ENCODE peak calls at places on chromosomes 1 and 21, in four cellular contexts. One of them, this sample, is unnamed.

GRCh38 chr1:15153184-15153841 is at the start of gene TMEM51:
- DNase-seq in A549: peak
- DNase-seq in heart left ventricle: peak
- DNase-seq in pancreas: peak
- DNase-seq in this sample: peak

GRCh38 chr21:45995686-45996179 is 14.2 kb downstream of the COL6A1 start:
- DNase-seq in A549: peak
- DNase-seq in heart left ventricle: peak
- DNase-seq in pancreas: peak
- DNase-seq in this sample: no peak

GRCh38 chr1:24931481-24932221 is 1.6 kb upstream of the RUNX3 start:
- DNase-seq in A549: no peak
- DNase-seq in heart left ventricle: no peak
- DNase-seq in pancreas: no peak
- DNase-seq in this sample: no peak

GRCh38 chr1:89890085-89890754 is 69.4 kb downstream of the LRRC8D start:
- DNase-seq in pancreas: no peak
- DNase-seq in A549: peak
- DNase-seq in heart left ventricle: no peak
- DNase-seq in this sample: peak

GRCh38 chr1:150925080-150925479 is 1.1 kb upstream of the SETDB1 start:
- DNase-seq in heart left ventricle: peak
- DNase-seq in A549: no peak
- DNase-seq in pancreas: peak
- DNase-seq in this sample: peak

GRCh38 chr21:35232545-35233176 is 183.6 kb upstream of the RUNX1 start:
- DNase-seq in pancreas: no peak
- DNase-seq in A549: no peak
- DNase-seq in heart left ventricle: no peak
- DNase-seq in this sample: peak

GRCh38 chr1:3895279-3895950 is 4.7 kb downstream of the C1orf174 start:
- DNase-seq in pancreas: no peak
- DNase-seq in heart left ventricle: no peak
- DNase-seq in A549: no peak
- DNase-seq in this sample: peak

GRCh38 chr1:27872802-27873665 is 690 bp downstream of the THEMIS2 start:
- DNase-seq in pancreas: no peak
- DNase-seq in heart left ventricle: no peak
- DNase-seq in A549: no peak
- DNase-seq in this sample: peak

GRCh38 chr1:207064546-207064945 is 11.5 kb downstream of the PFKFB2 start:
- DNase-seq in heart left ventricle: peak
- DNase-seq in pancreas: no peak
- DNase-seq in A549: no peak
- DNase-seq in this sample: no peak

GRCh38 chr1:37922767-37923550 is 23.9 kb downstream of the INPP5B start:
- DNase-seq in heart left ventricle: no peak
- DNase-seq in A549: no peak
- DNase-seq in pancreas: no peak
- DNase-seq in this sample: no peak

GRCh38 chr1:100351095-100351884 is 1.0 kb upstream of the CDC14A start:
- DNase-seq in heart left ventricle: peak
- DNase-seq in pancreas: peak
- DNase-seq in A549: peak
- DNase-seq in this sample: peak

GRCh38 chr1:100353988-100354387 is 1.7 kb downstream of the CDC14A start:
- DNase-seq in pancreas: no peak
- DNase-seq in A549: peak
- DNase-seq in heart left ventricle: no peak
- DNase-seq in this sample: peak

GRCh38 chr1:100354971-100355394 is 2.7 kb downstream of the CDC14A start:
- DNase-seq in pancreas: peak
- DNase-seq in heart left ventricle: no peak
- DNase-seq in A549: no peak
- DNase-seq in this sample: peak

GRCh38 chr1:100352267-100353072 is at the start of gene CDC14A:
- DNase-seq in heart left ventricle: peak
- DNase-seq in pancreas: peak
- DNase-seq in A549: peak
- DNase-seq in this sample: peak

DNA sequence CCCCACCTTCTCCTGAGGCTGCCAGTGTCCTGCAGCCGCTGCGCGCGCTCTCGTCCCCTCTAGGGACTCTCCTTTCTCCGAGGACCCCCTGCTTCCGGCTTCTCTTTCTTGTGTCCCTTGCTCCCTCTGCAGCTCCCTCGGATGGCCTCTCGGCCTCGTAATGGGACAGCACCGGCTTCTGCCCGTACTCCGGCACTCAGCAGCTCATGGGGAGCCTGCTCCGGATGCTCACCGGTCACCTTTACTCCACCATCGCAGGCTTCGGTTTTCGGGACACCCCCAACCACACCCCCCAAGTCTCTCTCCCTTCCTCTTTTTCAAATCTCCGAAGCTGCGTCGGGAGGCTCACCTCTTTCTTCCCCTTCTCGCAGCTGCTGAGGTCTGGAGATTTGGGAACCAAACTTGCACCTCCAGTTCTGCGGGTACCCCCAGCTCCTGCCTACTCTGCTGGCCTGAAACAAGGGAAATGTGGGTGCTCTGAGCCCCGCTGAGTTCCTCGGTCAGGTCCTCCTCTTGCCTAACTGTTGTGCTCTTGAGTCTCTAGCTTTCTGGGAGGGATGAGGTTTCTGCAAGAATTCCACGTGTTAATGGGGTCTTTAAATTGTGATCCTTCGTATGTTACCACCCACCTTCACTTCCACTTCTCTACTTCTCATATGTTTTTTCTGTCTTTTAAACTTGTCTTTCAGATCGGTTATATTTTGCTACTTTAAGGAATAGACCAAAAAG is 931 bp downstream of the CDC14A start:
- DNase-seq in heart left ventricle: peak
- DNase-seq in pancreas: no peak
- DNase-seq in A549: peak
- DNase-seq in this sample: peak
- TF ChIP-seq CTCF in heart left ventricle: no peak
- TF ChIP-seq CTCF in pancreas: no peak
- TF ChIP-seq CTCF in A549: no peak
- TF ChIP-seq CTCF in this sample: no peak

GRCh38 chr1:222833484-222833883 is 18.6 kb downstream of the DISP1 start:
- DNase-seq in A549: no peak
- DNase-seq in pancreas: no peak
- DNase-seq in heart left ventricle: no peak
- DNase-seq in this sample: no peak

GRCh38 chr1:222829868-222830267 is 15.0 kb downstream of the DISP1 start:
- DNase-seq in A549: no peak
- DNase-seq in pancreas: no peak
- DNase-seq in heart left ventricle: no peak
- DNase-seq in this sample: peak

GRCh38 chr1:222823673-222824072 is 8.8 kb downstream of the DISP1 start:
- DNase-seq in A549: no peak
- DNase-seq in heart left ventricle: no peak
- DNase-seq in pancreas: no peak
- DNase-seq in this sample: no peak

GRCh38 chr1:222824641-222825040 is 9.8 kb downstream of the DISP1 start:
- DNase-seq in heart left ventricle: no peak
- DNase-seq in A549: no peak
- DNase-seq in pancreas: no peak
- DNase-seq in this sample: no peak

GRCh38 chr1:222828939-222829338 is 14.1 kb downstream of the DISP1 start:
- DNase-seq in pancreas: no peak
- DNase-seq in heart left ventricle: no peak
- DNase-seq in A549: no peak
- DNase-seq in this sample: no peak
- TF ChIP-seq CTCF in pancreas: no peak
- TF ChIP-seq CTCF in heart left ventricle: no peak
- TF ChIP-seq CTCF in A549: peak
- TF ChIP-seq CTCF in this sample: no peak

DNA sequence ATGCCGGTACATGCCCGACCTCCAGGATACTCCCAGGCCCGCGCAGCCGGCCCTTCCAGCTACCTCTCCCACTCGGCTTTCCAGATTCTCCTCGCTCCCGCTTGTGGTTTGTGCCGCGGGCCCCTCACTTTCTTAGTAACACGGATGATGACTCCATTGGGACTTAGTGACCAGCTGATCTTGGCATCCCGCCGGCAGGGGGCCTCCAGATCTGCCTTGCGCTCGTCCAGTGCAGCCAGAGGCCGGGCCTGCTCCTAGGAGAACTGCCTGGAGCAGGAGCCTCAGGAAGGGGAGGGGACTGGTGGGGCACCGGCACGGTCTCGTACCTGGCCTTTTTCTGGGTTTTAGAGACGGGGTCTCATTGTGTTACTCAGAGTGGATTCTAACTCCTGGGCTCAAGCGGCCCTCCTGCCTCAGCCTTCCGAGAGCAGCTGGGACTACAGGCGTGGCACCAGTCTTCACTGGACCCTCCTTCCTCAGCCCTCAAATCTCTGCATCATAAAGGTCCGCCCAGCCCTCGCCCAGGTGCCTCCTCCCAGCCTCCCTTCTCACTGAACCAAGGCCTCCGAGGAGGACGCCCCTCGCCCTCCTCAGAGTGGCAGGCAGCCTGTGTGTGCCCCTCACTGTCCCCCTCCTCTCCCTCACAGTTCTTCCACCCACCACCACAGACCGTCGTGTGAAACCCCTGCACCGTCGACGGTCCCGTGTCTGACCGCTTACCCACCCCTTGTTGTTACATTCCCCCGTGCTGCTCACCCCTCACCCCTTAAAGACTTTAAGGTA is 78.6 kb downstream of the SLC25A24 start:
- DNase-seq in pancreas: no peak
- DNase-seq in heart left ventricle: peak
- DNase-seq in A549: no peak
- DNase-seq in this sample: peak
- TF ChIP-seq CTCF in pancreas: no peak
- TF ChIP-seq CTCF in heart left ventricle: no peak
- TF ChIP-seq CTCF in A549: no peak
- TF ChIP-seq CTCF in this sample: peak

GRCh38 chr1:201498621-201499020 is 8.3 kb downstream of the CSRP1 start:
- DNase-seq in pancreas: no peak
- DNase-seq in A549: no peak
- DNase-seq in heart left ventricle: no peak
- DNase-seq in this sample: no peak

GRCh38 chr1:201496296-201496690 is 10.6 kb downstream of the CSRP1 start:
- DNase-seq in heart left ventricle: no peak
- DNase-seq in pancreas: no peak
- DNase-seq in A549: no peak
- DNase-seq in this sample: no peak

GRCh38 chr1:201493757-201494617 is 12.9 kb downstream of the CSRP1 start:
- DNase-seq in heart left ventricle: no peak
- DNase-seq in A549: no peak
- DNase-seq in pancreas: no peak
- DNase-seq in this sample: peak

GRCh38 chr1:201497935-201498509 is 8.9 kb downstream of the CSRP1 start:
- DNase-seq in A549: no peak
- DNase-seq in pancreas: no peak
- DNase-seq in heart left ventricle: no peak
- DNase-seq in this sample: no peak

DNA sequence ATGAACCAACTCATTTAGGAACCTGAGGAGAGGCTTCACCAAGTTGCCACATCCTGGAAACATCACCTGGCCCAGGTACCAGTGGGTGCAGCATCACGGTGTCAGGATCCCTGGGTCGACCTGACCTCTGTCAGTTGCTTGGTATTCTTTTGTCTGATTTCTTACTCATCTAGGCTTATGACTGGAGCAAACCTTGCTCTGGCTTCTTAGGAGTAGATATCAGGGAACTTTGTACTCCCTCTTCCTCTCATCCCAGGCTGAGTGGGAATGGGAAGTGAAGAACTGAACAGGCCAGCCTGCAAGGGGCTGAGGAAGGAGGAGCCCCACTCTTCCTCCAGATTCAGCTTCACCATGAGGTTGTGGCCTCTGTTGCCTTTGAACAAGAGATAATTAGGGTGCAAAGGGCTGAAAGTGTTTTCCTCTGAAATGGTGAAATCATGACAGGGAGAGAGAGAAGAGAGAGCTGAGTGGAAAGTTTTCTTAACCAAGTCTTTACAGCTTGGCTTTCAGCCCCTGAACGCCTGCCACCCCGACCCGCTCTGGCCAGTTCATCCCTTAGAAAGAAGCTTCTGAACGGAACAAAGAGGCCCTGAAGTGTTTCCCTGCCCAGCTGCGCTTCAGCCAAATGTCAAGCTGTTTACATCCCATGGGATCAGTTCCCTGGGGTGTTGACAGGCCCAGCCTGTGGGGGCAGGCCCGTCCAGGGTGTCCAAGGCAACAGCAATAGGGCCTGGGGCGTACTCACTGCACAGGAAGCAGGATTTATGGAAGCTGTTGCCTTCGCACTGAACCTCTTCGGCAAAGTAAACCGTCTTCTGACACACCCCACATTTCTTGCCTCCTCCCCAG is 11.3 kb downstream of the CSRP1 start:
- DNase-seq in pancreas: no peak
- DNase-seq in A549: no peak
- DNase-seq in heart left ventricle: peak
- DNase-seq in this sample: peak
- TF ChIP-seq CTCF in pancreas: no peak
- TF ChIP-seq CTCF in A549: no peak
- TF ChIP-seq CTCF in heart left ventricle: no peak
- TF ChIP-seq CTCF in this sample: no peak

DNA sequence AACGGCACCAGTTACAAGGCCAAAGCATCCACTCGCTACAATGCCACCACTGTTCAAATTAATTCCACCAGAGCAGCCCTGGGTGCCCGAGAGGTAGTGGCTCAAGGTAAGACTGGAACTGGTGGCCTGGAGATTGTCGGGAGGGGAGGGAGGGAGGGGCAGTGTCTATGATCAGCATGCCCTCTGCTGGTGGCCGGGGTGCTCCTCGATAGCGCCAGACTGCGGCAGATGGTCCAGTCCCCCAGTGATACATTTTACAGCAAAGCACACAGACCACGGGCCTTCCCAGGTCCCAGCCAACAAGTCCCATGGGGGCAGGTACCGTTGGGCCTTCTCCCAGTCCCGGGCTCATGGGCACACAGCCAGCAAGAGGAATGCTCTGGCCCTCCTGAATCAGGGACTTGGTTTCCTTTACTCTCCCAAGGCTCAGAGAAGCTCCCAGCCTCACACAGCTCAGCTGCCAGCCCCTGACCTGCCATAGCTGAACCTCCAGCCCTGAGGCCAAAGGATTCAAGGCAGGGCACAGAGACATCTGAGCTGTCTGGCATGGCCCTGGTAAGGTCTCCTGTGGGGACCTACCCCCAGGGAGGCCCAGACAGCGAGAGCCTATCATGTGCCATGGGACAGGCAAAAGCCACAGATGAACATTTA is 15.3 kb downstream of the ACOT7 start:
- DNase-seq in A549: no peak
- DNase-seq in pancreas: no peak
- DNase-seq in heart left ventricle: no peak
- DNase-seq in this sample: no peak
- TF ChIP-seq CTCF in A549: peak
- TF ChIP-seq CTCF in pancreas: no peak
- TF ChIP-seq CTCF in heart left ventricle: no peak
- TF ChIP-seq CTCF in this sample: peak

This sample was measured in fibroblast of villous mesenchyme.